ENCODE peak calls at places on chromosomes 5 and 9, in ten cellular contexts. D, A, S, O, U, Y, P, K, B and J are unnamed samples.

GRCh38 chr5:133675376-133676154 is 63.2 kb upstream of the FSTL4 start:
- DNase-seq in D (no peak), A (no peak), S (no peak), O (no peak), U (peak), Y (no peak), P (no peak), K (no peak), B (no peak), J (no peak)

GRCh38 chr5:44332360-44332971 is 56.8 kb downstream of the FGF10 start:
- DNase-seq in D (peak), A (peak), S (peak), O (no peak), U (no peak), Y (peak), P (peak), K (no peak), B (no peak), J (peak)

GRCh38 chr5:138459311-138459710 is 6.0 kb upstream of the EGR1 start:
- DNase-seq in D (no peak), A (no peak), S (no peak), O (no peak), U (peak), Y (no peak), P (no peak), K (no peak), B (peak), J (no peak)

GRCh38 chr9:130987054-130987453 is 21.9 kb upstream of the LAMC3 start:
- DNase-seq in D (no peak), A (no peak), S (no peak), O (no peak), U (no peak), Y (no peak), P (no peak), K (no peak), B (no peak), J (no peak)

GRCh38 chr9:100473271-100474081 is 527 bp downstream of the TMEFF1 start:
- DNase-seq in D (peak), A (peak), S (peak), O (no peak), U (peak), Y (peak), P (peak), K (no peak), B (peak), J (peak)

GRCh38 chr5:170596482-170596881 is 92.7 kb downstream of the KCNIP1 start:
- DNase-seq in D (no peak), A (no peak), S (no peak), O (no peak), U (no peak), Y (no peak), P (no peak), K (no peak), B (no peak), J (no peak)

GRCh38 chr5:60597570-60597969 is 102.4 kb downstream of the DEPDC1B start:
- DNase-seq in D (no peak), A (no peak), S (no peak), O (no peak), U (no peak), Y (no peak), P (no peak), K (no peak), B (no peak), J (no peak)

GRCh38 chr5:177071671-177072385 is 14.9 kb upstream of the FGFR4 start:
- DNase-seq in D (peak), A (peak), S (peak), O (no peak), U (peak), Y (peak), P (peak), K (no peak), B (no peak), J (peak)

GRCh38 chr9:72060513-72060912 is at the start of gene C9orf57:
- DNase-seq in D (no peak), A (no peak), S (no peak), O (no peak), U (no peak), Y (no peak), P (no peak), K (no peak), B (no peak), J (no peak)

GRCh38 chr9:121860744-121861143 is 209.3 kb downstream of the DAB2IP start:
- DNase-seq in D (peak), A (peak), S (no peak), O (peak), U (no peak), Y (no peak), P (peak), K (no peak), B (no peak), J (peak)

GRCh38 chr5:68848086-68848485 is 245.7 kb upstream of the SLC30A5 start:
- DNase-seq in D (peak), A (no peak), S (peak), O (no peak), U (no peak), Y (no peak), P (no peak), K (no peak), B (no peak), J (no peak)

GRCh38 chr9:32882616-32883015 is 99.3 kb downstream of the TMEM215 start:
- DNase-seq in D (no peak), A (no peak), S (no peak), O (no peak), U (no peak), Y (no peak), P (no peak), K (no peak), B (no peak), J (no peak)

GRCh38 chr9:112489039-112489546 is 2.5 kb downstream of the KIAA1958 start:
- DNase-seq in D (no peak), A (no peak), S (no peak), O (no peak), U (no peak), Y (no peak), P (no peak), K (no peak), B (no peak), J (no peak)

GRCh38 chr5:16791036-16791705 is 144.9 kb downstream of the MYO10 start:
- DNase-seq in D (peak), A (peak), S (peak), O (no peak), U (peak), Y (peak), P (peak), K (no peak), B (no peak), J (peak)

GRCh38 chr5:71586052-71586940 is 844 bp upstream of the MCCC2 start:
- DNase-seq in D (peak), A (no peak), S (no peak), O (no peak), U (no peak), Y (no peak), P (peak), K (no peak), B (no peak), J (peak)

GRCh38 chr5:160188151-160188967 is 40.9 kb upstream of the FABP6 start:
- DNase-seq in D (peak), A (peak), S (peak), O (peak), U (peak), Y (peak), P (peak), K (peak), B (peak), J (peak)

GRCh38 chr9:87441251-87441650 is 56.4 kb upstream of the DAPK1 start:
- DNase-seq in D (peak), A (no peak), S (no peak), O (no peak), U (no peak), Y (no peak), P (peak), K (no peak), B (no peak), J (peak)

GRCh38 chr9:36258170-36258988 is at the start of gene GNE:
- DNase-seq in D (peak), A (peak), S (peak), O (peak), U (peak), Y (peak), P (peak), K (peak), B (peak), J (peak)

GRCh38 chr9:131017067-131017466 is 8.1 kb downstream of the LAMC3 start:
- DNase-seq in D (peak), A (no peak), S (no peak), O (no peak), U (no peak), Y (no peak), P (no peak), K (peak), B (peak), J (no peak)

GRCh38 chr9:29214702-29215248 is 1641.5 kb upstream of the C9orf72 start:
- DNase-seq in D (no peak), A (no peak), S (no peak), O (no peak), U (peak), Y (peak), P (no peak), K (no peak), B (peak), J (peak)

GRCh38 chr9:78439192-78439865 is 142.4 kb downstream of the PSAT1 start:
- DNase-seq in D (peak), A (peak), S (peak), O (peak), U (peak), Y (peak), P (peak), K (peak), B (peak), J (peak)

GRCh38 chr9:101326501-101326900 is 58.3 kb downstream of the BAAT start:
- DNase-seq in D (no peak), A (peak), S (no peak), O (no peak), U (no peak), Y (no peak), P (no peak), K (no peak), B (no peak), J (no peak)

GRCh38 chr9:138117101-138117750 is 239.6 kb downstream of the CACNA1B start:
- DNase-seq in D (no peak), A (no peak), S (no peak), O (peak), U (no peak), Y (no peak), P (no peak), K (no peak), B (no peak), J (no peak)

GRCh38 chr5:160869962-160870521 is 18.0 kb upstream of the ATP10B start:
- DNase-seq in D (no peak), A (no peak), S (no peak), O (no peak), U (no peak), Y (no peak), P (no peak), K (no peak), B (no peak), J (no peak)

GRCh38 chr9:12961276-12961809 is 186.5 kb downstream of the LURAP1L start:
- DNase-seq in D (no peak), A (no peak), S (peak), O (no peak), U (no peak), Y (no peak), P (no peak), K (no peak), B (no peak), J (no peak)

GRCh38 chr5:141484499-141485304 is at the start of gene PCDHGC4:
- DNase-seq in D (no peak), A (no peak), S (no peak), O (no peak), U (no peak), Y (no peak), P (no peak), K (no peak), B (peak), J (no peak)

GRCh38 chr9:5869315-5870019 is 21.2 kb upstream of the MLANA start:
- DNase-seq in D (no peak), A (no peak), S (peak), O (no peak), U (no peak), Y (peak), P (no peak), K (no peak), B (no peak), J (no peak)

GRCh38 chr5:127206320-127207113 is 84.1 kb upstream of the MEGF10 start:
- DNase-seq in D (peak), A (no peak), S (peak), O (no peak), U (no peak), Y (peak), P (peak), K (no peak), B (no peak), J (peak)

GRCh38 chr9:101354765-101355708 is 29.8 kb downstream of the BAAT start:
- DNase-seq in D (no peak), A (no peak), S (no peak), O (no peak), U (peak), Y (no peak), P (no peak), K (no peak), B (no peak), J (no peak)

GRCh38 chr9:89755835-89756234 is 151.0 kb downstream of the GADD45G start:
- DNase-seq in D (no peak), A (peak), S (peak), O (no peak), U (no peak), Y (no peak), P (no peak), K (no peak), B (no peak), J (peak)

GRCh38 chr5:11164456-11165286 is 403.6 kb upstream of the DAP start:
- DNase-seq in D (no peak), A (no peak), S (no peak), O (no peak), U (no peak), Y (no peak), P (no peak), K (no peak), B (no peak), J (no peak)

GRCh38 chr9:136361047-136361756 is 2.3 kb downstream of the DNLZ start:
- DNase-seq in D (peak), A (no peak), S (no peak), O (no peak), U (no peak), Y (no peak), P (peak), K (no peak), B (no peak), J (peak)

GRCh38 chr5:150001660-150002493 is 1.3 kb downstream of the HMGXB3 start:
- DNase-seq in D (peak), A (peak), S (peak), O (no peak), U (peak), Y (peak), P (peak), K (peak), B (no peak), J (peak)

GRCh38 chr5:130295235-130295634 is 391.0 kb downstream of the CHSY3 start:
- DNase-seq in D (no peak), A (no peak), S (no peak), O (no peak), U (no peak), Y (no peak), P (no peak), K (no peak), B (no peak), J (no peak)

GRCh38 chr5:2020730-2021129 is 138.0 kb upstream of the IRX4 start:
- DNase-seq in D (no peak), A (no peak), S (no peak), O (no peak), U (no peak), Y (no peak), P (no peak), K (no peak), B (no peak), J (no peak)

GRCh38 chr5:10555134-10555733 is 8.6 kb upstream of the ANKRD33B start:
- DNase-seq in D (peak), A (no peak), S (peak), O (no peak), U (no peak), Y (peak), P (peak), K (no peak), B (no peak), J (peak)

GRCh38 chr5:43320846-43321245 is 7.6 kb upstream of the HMGCS1 start:
- DNase-seq in D (no peak), A (no peak), S (no peak), O (no peak), U (no peak), Y (no peak), P (no peak), K (no peak), B (no peak), J (no peak)
- TF ChIP-seq CTCF in D (no peak), A (no peak), S (no peak), O (no peak), U (no peak), Y (no peak), P (no peak), K (no peak), B (no peak), J (no peak)

GRCh38 chr5:73158313-73158712 is 14.7 kb upstream of the TMEM174 start:
- DNase-seq in D (no peak), A (no peak), S (no peak), O (no peak), U (no peak), Y (no peak), P (no peak), K (no peak), B (no peak), J (no peak)

GRCh38 chr5:73155541-73156222 is 17.3 kb upstream of the TMEM174 start:
- DNase-seq in D (no peak), A (no peak), S (no peak), O (no peak), U (no peak), Y (no peak), P (no peak), K (no peak), B (no peak), J (no peak)

GRCh38 chr5:73157399-73158303 is 15.3 kb upstream of the TMEM174 start:
- DNase-seq in D (no peak), A (no peak), S (no peak), O (no peak), U (no peak), Y (no peak), P (no peak), K (no peak), B (no peak), J (no peak)

GRCh38 chr5:73154607-73155006 is 18.4 kb upstream of the TMEM174 start:
- DNase-seq in D (no peak), A (no peak), S (no peak), O (no peak), U (no peak), Y (no peak), P (no peak), K (no peak), B (no peak), J (no peak)

GRCh38 chr5:73160239-73160671 is 12.7 kb upstream of the TMEM174 start:
- DNase-seq in D (no peak), A (no peak), S (peak), O (no peak), U (no peak), Y (no peak), P (no peak), K (no peak), B (no peak), J (no peak)
- H3K4me3 ChIP-seq in D (no peak), A (no peak), S (peak), O (no peak), U (no peak), Y (no peak), P (no peak), K (no peak), B (no peak), J (no peak)

GRCh38 chr5:96772542-96772941 is 35.2 kb downstream of the ERAP1 start:
- DNase-seq in D (no peak), A (no peak), S (no peak), O (no peak), U (no peak), Y (no peak), P (no peak), K (no peak), B (no peak), J (no peak)
- TF ChIP-seq CTCF in D (no peak), A (no peak), S (no peak), O (no peak), U (no peak), Y (no peak), P (no peak), K (no peak), B (no peak), J (no peak)

GRCh38 chr9:116471943-116472506 is 215.1 kb upstream of the TRIM32 start:
- DNase-seq in D (no peak), A (no peak), S (no peak), O (no peak), U (no peak), Y (no peak), P (no peak), K (no peak), B (no peak), J (no peak)
- H3K4me3 ChIP-seq in D (no peak), A (no peak), S (no peak), O (no peak), U (no peak), Y (no peak), P (no peak), K (no peak), B (no peak), J (no peak)

DNA sequence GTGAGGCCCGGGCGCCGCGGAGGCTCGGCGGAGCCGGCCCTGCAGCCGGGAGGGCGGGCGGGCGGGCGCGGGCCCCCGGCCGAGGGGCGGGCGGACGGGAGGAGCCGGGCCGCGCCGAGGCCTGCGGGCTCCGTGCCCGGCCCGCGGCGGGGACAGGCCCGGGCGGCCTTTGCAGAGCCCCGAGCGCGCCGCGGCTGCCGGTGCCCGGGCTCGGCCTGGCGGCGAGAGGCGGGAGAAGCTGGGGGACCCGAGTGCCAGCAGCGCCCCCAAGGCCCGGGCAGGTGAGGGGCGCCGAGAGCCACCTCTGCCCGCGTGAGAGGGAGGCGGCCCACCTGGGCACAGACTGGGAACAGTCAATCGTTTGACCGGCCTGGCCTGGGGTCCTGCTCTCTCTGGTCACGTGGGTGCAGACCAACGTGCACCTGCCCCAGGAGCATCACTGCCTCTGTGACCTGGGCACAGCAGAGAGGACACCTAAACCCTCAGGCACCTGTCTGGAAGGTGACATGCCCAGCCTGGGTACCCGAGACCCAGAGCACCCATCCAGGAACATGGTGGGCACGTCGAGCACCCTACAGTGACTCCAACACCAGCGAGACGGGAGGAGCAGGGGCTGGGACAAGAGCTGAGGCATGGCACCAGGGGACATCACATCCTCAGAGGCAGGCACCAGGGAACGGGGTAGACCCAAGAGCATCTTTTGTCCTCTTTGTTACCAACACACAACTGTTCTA is 554 bp downstream of the MVB12B start:
- DNase-seq in D (no peak), A (peak), S (no peak), O (no peak), U (peak), Y (peak), P (no peak), K (no peak), B (peak), J (no peak)
- TF ChIP-seq CTCF in D (no peak), A (no peak), S (no peak), O (no peak), U (no peak), Y (no peak), P (no peak), K (no peak), B (no peak), J (no peak)

GRCh38 chr5:132419517-132420468 is 50.3 kb downstream of the SLC22A5 start:
- DNase-seq in D (peak), A (peak), S (peak), O (peak), U (peak), Y (peak), P (peak), K (peak), B (peak), J (peak)
- H3K4me3 ChIP-seq in D (no peak), A (no peak), S (no peak), O (no peak), U (no peak), Y (no peak), P (no peak), K (no peak), B (no peak), J (no peak)

GRCh38 chr9:133151601-133152525 is 11.9 kb downstream of the GBGT1 start:
- DNase-seq in D (no peak), A (no peak), S (no peak), O (no peak), U (no peak), Y (no peak), P (no peak), K (peak), B (peak), J (peak)

GRCh38 chr9:133147412-133148271 is 16.1 kb downstream of the GBGT1 start:
- DNase-seq in D (peak), A (peak), S (peak), O (peak), U (peak), Y (peak), P (peak), K (peak), B (peak), J (peak)

GRCh38 chr9:133151041-133151440 is 12.7 kb downstream of the GBGT1 start:
- DNase-seq in D (no peak), A (no peak), S (no peak), O (no peak), U (no peak), Y (no peak), P (no peak), K (no peak), B (no peak), J (no peak)

GRCh38 chr9:133148351-133149129 is 15.2 kb downstream of the GBGT1 start:
- DNase-seq in D (peak), A (peak), S (no peak), O (peak), U (peak), Y (peak), P (peak), K (peak), B (peak), J (no peak)

GRCh38 chr9:133149130-133150015 is 14.3 kb downstream of the GBGT1 start:
- DNase-seq in D (peak), A (peak), S (peak), O (peak), U (peak), Y (peak), P (peak), K (peak), B (peak), J (peak)
- TF ChIP-seq CTCF in D (peak), A (no peak), S (peak), O (peak), U (no peak), Y (peak), P (peak), K (peak), B (peak), J (peak)

DNA sequence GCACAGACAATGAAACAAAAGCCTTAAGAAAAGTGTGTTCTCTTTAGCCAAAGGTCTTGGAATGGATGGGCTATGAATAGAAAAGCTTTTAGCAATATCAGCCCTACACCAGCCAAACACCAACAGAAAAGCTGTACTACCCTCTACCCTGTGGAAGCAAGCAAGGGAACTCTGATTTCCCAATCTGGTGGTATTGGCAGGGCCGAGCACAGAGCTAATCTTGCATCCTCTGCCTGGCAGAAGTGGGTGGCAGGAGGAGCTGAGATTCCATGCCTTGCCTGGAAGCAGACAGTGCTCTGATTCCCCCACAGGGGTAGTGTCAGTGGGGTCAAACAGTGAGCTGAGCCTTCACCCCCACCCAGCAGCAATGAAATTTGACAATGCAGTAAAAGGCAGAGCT is 29.6 kb upstream of the ZNF782 start:
- DNase-seq in D (peak), A (no peak), S (no peak), O (no peak), U (no peak), Y (no peak), P (peak), K (no peak), B (no peak), J (no peak)
- H3K4me3 ChIP-seq in D (no peak), A (no peak), S (no peak), O (no peak), U (no peak), Y (no peak), P (no peak), K (no peak), B (no peak), J (no peak)